ENCODE peak calls at places on chromosomes 7 and 10, in six cellular contexts. E is stimulated activated CD8-positive, alpha-beta memory T cell treated with anti-CD3 and anti-CD28 coated beads, Interleukin-15, amount 100 ng/mL, for 24 hours; O is lower lobe of right lung; Q is activated CD4-positive, CD25-positive, alpha-beta regulatory T cell; G is heart left ventricle; H is heart right ventricle. A is an unnamed sample.

GRCh38 chr7:41879113-41879385 is 176.2 kb upstream of the INHBA start:
- DNase-seq in Q (no peak), H (no peak), O (no peak), G (no peak), E (no peak), A (no peak)

GRCh38 chr7:22173884-22174573 is 182.9 kb downstream of the RAPGEF5 start:
- DNase-seq in G (no peak), H (no peak), O (no peak), E (no peak), Q (no peak), A (no peak)

GRCh38 chr7:105010538-105011523 is 3.2 kb upstream of the KMT2E start:
- DNase-seq in E (no peak), G (no peak), H (no peak), Q (no peak), O (no peak), A (no peak)

GRCh38 chr10:73060738-73061635 is 35.7 kb downstream of the P4HA1 start:
- DNase-seq in G (no peak), O (no peak), E (no peak), Q (no peak), H (no peak), A (no peak)

GRCh38 chr7:51013218-51013786 is 230.6 kb upstream of the GRB10 start:
- DNase-seq in H (no peak), O (no peak), Q (no peak), E (no peak), G (peak), A (peak)

GRCh38 chr10:48555310-48556042 is 49.4 kb downstream of the ARHGAP22 start:
- DNase-seq in G (no peak), Q (no peak), H (no peak), E (no peak), O (no peak), A (no peak)

GRCh38 chr7:121046893-121047468 is 58.5 kb downstream of the CPED1 start:
- DNase-seq in E (no peak), O (no peak), H (no peak), G (no peak), Q (no peak), A (no peak)

GRCh38 chr7:6438427-6438826 is 9.3 kb downstream of the DAGLB start:
- DNase-seq in O (no peak), Q (no peak), G (no peak), H (peak), E (no peak), A (no peak)

GRCh38 chr10:81116990-81117389 is 579.3 kb downstream of the SH2D4B start:
- DNase-seq in H (no peak), G (no peak), O (no peak), Q (no peak), E (no peak), A (no peak)

GRCh38 chr10:83692196-83692595 is 447.1 kb upstream of the GHITM start:
- DNase-seq in H (no peak), O (no peak), Q (no peak), G (no peak), E (no peak), A (no peak)

GRCh38 chr7:28477041-28477442 is 64.7 kb downstream of the CREB5 start:
- DNase-seq in O (no peak), G (no peak), E (no peak), H (no peak), Q (no peak), A (no peak)

GRCh38 chr10:7773845-7774801 is 13.7 kb downstream of the KIN start:
- DNase-seq in O (peak), Q (no peak), H (peak), E (no peak), G (no peak), A (peak)

GRCh38 chr10:47042199-47042473 is 130.9 kb downstream of the PTPN20 start:
- DNase-seq in E (no peak), H (no peak), O (peak), G (peak), Q (no peak), A (no peak)

GRCh38 chr10:2979267-2979660 is 88.1 kb upstream of the PFKP start:
- DNase-seq in Q (no peak), G (no peak), E (no peak), O (no peak), H (no peak), A (no peak)

GRCh38 chr10:63464402-63465292 is 1.1 kb downstream of the JMJD1C start:
- DNase-seq in G (no peak), O (no peak), E (peak), H (no peak), Q (no peak), A (no peak)

GRCh38 chr10:99232357-99232999 is 3.2 kb downstream of the HPSE2 start:
- DNase-seq in H (no peak), G (no peak), E (no peak), O (no peak), Q (no peak), A (no peak)